ENCODE peak calls at places on chromosomes 4 and X, in ten cellular contexts. One of them, this sample, is unnamed.

GRCh38 chr4:12973522-12973921 is 510.6 kb downstream of the RAB28 start:
- DNase-seq in CD8-positive, alpha-beta memory T cell: no peak
- DNase-seq in lower leg skin: no peak
- DNase-seq in HFFc6: no peak
- DNase-seq in retina: no peak
- DNase-seq in NCI-H1105: no peak
- DNase-seq in iris pigment epithelial cell: no peak
- DNase-seq in A549: no peak
- DNase-seq in NB4: no peak
- DNase-seq in kidney: no peak
- DNase-seq in this sample: no peak

GRCh38 chr4:169523796-169524195 is 88.6 kb downstream of the NEK1 start:
- DNase-seq in CD8-positive, alpha-beta memory T cell: no peak
- DNase-seq in lower leg skin: no peak
- DNase-seq in HFFc6: no peak
- DNase-seq in retina: no peak
- DNase-seq in NCI-H1105: no peak
- DNase-seq in iris pigment epithelial cell: no peak
- DNase-seq in A549: no peak
- DNase-seq in NB4: no peak
- DNase-seq in kidney: no peak
- DNase-seq in this sample: no peak

GRCh38 chrX:42496239-42496638 is 281.7 kb downstream of the PPP1R2C start:
- DNase-seq in CD8-positive, alpha-beta memory T cell: no peak
- DNase-seq in lower leg skin: no peak
- DNase-seq in HFFc6: no peak
- DNase-seq in retina: no peak
- DNase-seq in NCI-H1105: no peak
- DNase-seq in iris pigment epithelial cell: no peak
- DNase-seq in A549: no peak
- DNase-seq in NB4: no peak
- DNase-seq in kidney: no peak
- DNase-seq in this sample: no peak

GRCh38 chr4:137678796-137679195 is 146.5 kb upstream of the PCDH18 start:
- DNase-seq in CD8-positive, alpha-beta memory T cell: no peak
- DNase-seq in lower leg skin: no peak
- DNase-seq in HFFc6: peak
- DNase-seq in retina: no peak
- DNase-seq in NCI-H1105: no peak
- DNase-seq in iris pigment epithelial cell: peak
- DNase-seq in A549: no peak
- DNase-seq in NB4: peak
- DNase-seq in kidney: no peak
- DNase-seq in this sample: no peak

GRCh38 chr4:90543419-90544170 is 416.4 kb downstream of the CCSER1 start:
- DNase-seq in CD8-positive, alpha-beta memory T cell: no peak
- DNase-seq in lower leg skin: no peak
- DNase-seq in HFFc6: no peak
- DNase-seq in retina: peak
- DNase-seq in NCI-H1105: no peak
- DNase-seq in iris pigment epithelial cell: no peak
- DNase-seq in A549: no peak
- DNase-seq in NB4: no peak
- DNase-seq in kidney: no peak
- DNase-seq in this sample: no peak

GRCh38 chr4:127379499-127379898 is 253.3 kb upstream of the INTU start:
- DNase-seq in CD8-positive, alpha-beta memory T cell: no peak
- DNase-seq in lower leg skin: no peak
- DNase-seq in HFFc6: no peak
- DNase-seq in retina: no peak
- DNase-seq in NCI-H1105: no peak
- DNase-seq in iris pigment epithelial cell: no peak
- DNase-seq in A549: no peak
- DNase-seq in NB4: no peak
- DNase-seq in kidney: no peak
- DNase-seq in this sample: no peak

GRCh38 chr4:2412534-2412884 is 5.9 kb downstream of the ZFYVE28 start:
- DNase-seq in CD8-positive, alpha-beta memory T cell: peak
- DNase-seq in lower leg skin: no peak
- DNase-seq in HFFc6: no peak
- DNase-seq in retina: no peak
- DNase-seq in NCI-H1105: no peak
- DNase-seq in iris pigment epithelial cell: no peak
- DNase-seq in A549: no peak
- DNase-seq in NB4: no peak
- DNase-seq in kidney: no peak
- DNase-seq in this sample: no peak

GRCh38 chr4:48194986-48195773 is 61.1 kb upstream of the TXK start:
- DNase-seq in CD8-positive, alpha-beta memory T cell: no peak
- DNase-seq in lower leg skin: no peak
- DNase-seq in HFFc6: no peak
- DNase-seq in retina: peak
- DNase-seq in NCI-H1105: peak
- DNase-seq in iris pigment epithelial cell: peak
- DNase-seq in A549: no peak
- DNase-seq in NB4: peak
- DNase-seq in kidney: no peak
- DNase-seq in this sample: no peak

GRCh38 chr4:55491486-55491885 is 55.2 kb downstream of the CLOCK start:
- DNase-seq in CD8-positive, alpha-beta memory T cell: no peak
- DNase-seq in lower leg skin: no peak
- DNase-seq in HFFc6: peak
- DNase-seq in retina: no peak
- DNase-seq in NCI-H1105: no peak
- DNase-seq in iris pigment epithelial cell: peak
- DNase-seq in A549: no peak
- DNase-seq in NB4: no peak
- DNase-seq in kidney: no peak
- DNase-seq in this sample: peak